ENCODE peak calls at places on chromosomes 3 and 15, in seven cellular contexts. One of them, this sample, is unnamed.

GRCh38 chr15:51837784-51838183 is 8.3 kb downstream of the TMOD3 start:
- DNase-seq in NCI-H524 treated with DMSO at 0.1 percent for 48 hours: no peak
- DNase-seq in caudate nucleus: no peak
- DNase-seq in left ventricle myocardium superior: no peak
- DNase-seq in lower lobe of right lung: no peak
- DNase-seq in effector memory CD8-positive, alpha-beta T cell: no peak
- DNase-seq in uterus: no peak
- DNase-seq in this sample: no peak

GRCh38 chr15:88257311-88257901 is 867 bp upstream of the NTRK3 start:
- DNase-seq in caudate nucleus: peak; percentile 48
- DNase-seq in effector memory CD8-positive, alpha-beta T cell: no peak
- DNase-seq in NCI-H524 treated with DMSO at 0.1 percent for 48 hours: no peak
- DNase-seq in lower lobe of right lung: no peak
- DNase-seq in left ventricle myocardium superior: no peak
- DNase-seq in uterus: no peak
- DNase-seq in this sample: no peak

GRCh38 chr3:117045143-117045542 is 335.6 kb downstream of the TUSC7 start:
- DNase-seq in lower lobe of right lung: no peak
- DNase-seq in left ventricle myocardium superior: peak; percentile 33
- DNase-seq in NCI-H524 treated with DMSO at 0.1 percent for 48 hours: no peak
- DNase-seq in effector memory CD8-positive, alpha-beta T cell: no peak
- DNase-seq in caudate nucleus: no peak
- DNase-seq in uterus: no peak
- DNase-seq in this sample: peak; percentile 19

GRCh38 chr15:68228143-68228970 is 1.2 kb downstream of the CLN6 start:
- DNase-seq in caudate nucleus: no peak
- DNase-seq in uterus: no peak
- DNase-seq in effector memory CD8-positive, alpha-beta T cell: no peak
- DNase-seq in NCI-H524 treated with DMSO at 0.1 percent for 48 hours: no peak
- DNase-seq in left ventricle myocardium superior: no peak
- DNase-seq in lower lobe of right lung: no peak
- DNase-seq in this sample: no peak

GRCh38 chr3:185688808-185689207 is 102.7 kb downstream of the SENP2 start:
- DNase-seq in effector memory CD8-positive, alpha-beta T cell: no peak
- DNase-seq in left ventricle myocardium superior: no peak
- DNase-seq in NCI-H524 treated with DMSO at 0.1 percent for 48 hours: no peak
- DNase-seq in lower lobe of right lung: no peak
- DNase-seq in caudate nucleus: no peak
- DNase-seq in uterus: no peak
- DNase-seq in this sample: no peak

GRCh38 chr3:41141431-41142164 is 57.7 kb upstream of the CTNNB1 start:
- DNase-seq in NCI-H524 treated with DMSO at 0.1 percent for 48 hours: no peak
- DNase-seq in uterus: no peak
- DNase-seq in left ventricle myocardium superior: no peak
- DNase-seq in caudate nucleus: no peak
- DNase-seq in effector memory CD8-positive, alpha-beta T cell: no peak
- DNase-seq in lower lobe of right lung: no peak
- DNase-seq in this sample: no peak

GRCh38 chr15:56906766-56907165 is 11.7 kb upstream of the TCF12 start:
- DNase-seq in effector memory CD8-positive, alpha-beta T cell: no peak
- DNase-seq in lower lobe of right lung: no peak
- DNase-seq in NCI-H524 treated with DMSO at 0.1 percent for 48 hours: no peak
- DNase-seq in left ventricle myocardium superior: no peak
- DNase-seq in uterus: no peak
- DNase-seq in caudate nucleus: no peak
- DNase-seq in this sample: no peak

GRCh38 chr3:167102071-167102470 is 278.0 kb downstream of the ZBBX start:
- DNase-seq in lower lobe of right lung: no peak
- DNase-seq in caudate nucleus: no peak
- DNase-seq in effector memory CD8-positive, alpha-beta T cell: no peak
- DNase-seq in uterus: no peak
- DNase-seq in NCI-H524 treated with DMSO at 0.1 percent for 48 hours: no peak
- DNase-seq in left ventricle myocardium superior: no peak
- DNase-seq in this sample: no peak

GRCh38 chr15:101039461-101039860 is 120.3 kb downstream of the LRRK1 start:
- DNase-seq in left ventricle myocardium superior: no peak
- DNase-seq in uterus: no peak
- DNase-seq in effector memory CD8-positive, alpha-beta T cell: no peak
- DNase-seq in lower lobe of right lung: no peak
- DNase-seq in caudate nucleus: no peak
- DNase-seq in NCI-H524 treated with DMSO at 0.1 percent for 48 hours: no peak
- DNase-seq in this sample: peak; percentile 2

GRCh38 chr15:62068787-62069170 is 2.0 kb downstream of the C2CD4A start:
- DNase-seq in effector memory CD8-positive, alpha-beta T cell: no peak
- DNase-seq in left ventricle myocardium superior: no peak
- DNase-seq in NCI-H524 treated with DMSO at 0.1 percent for 48 hours: no peak
- DNase-seq in caudate nucleus: no peak
- DNase-seq in lower lobe of right lung: no peak
- DNase-seq in uterus: no peak
- DNase-seq in this sample: no peak

GRCh38 chr3:157373783-157374182 is 62.9 kb upstream of the PTX3 start:
- DNase-seq in left ventricle myocardium superior: no peak
- DNase-seq in effector memory CD8-positive, alpha-beta T cell: no peak
- DNase-seq in uterus: no peak
- DNase-seq in NCI-H524 treated with DMSO at 0.1 percent for 48 hours: no peak
- DNase-seq in caudate nucleus: no peak
- DNase-seq in lower lobe of right lung: no peak
- DNase-seq in this sample: no peak

GRCh38 chr15:70505411-70505919 is 257.9 kb downstream of the UACA start:
- DNase-seq in uterus: no peak
- DNase-seq in effector memory CD8-positive, alpha-beta T cell: no peak
- DNase-seq in caudate nucleus: no peak
- DNase-seq in lower lobe of right lung: no peak
- DNase-seq in NCI-H524 treated with DMSO at 0.1 percent for 48 hours: no peak
- DNase-seq in left ventricle myocardium superior: no peak
- DNase-seq in this sample: no peak

GRCh38 chr15:38054488-38054887 is 120.0 kb downstream of the TMCO5A start:
- DNase-seq in NCI-H524 treated with DMSO at 0.1 percent for 48 hours: no peak
- DNase-seq in effector memory CD8-positive, alpha-beta T cell: no peak
- DNase-seq in caudate nucleus: no peak
- DNase-seq in uterus: no peak
- DNase-seq in lower lobe of right lung: no peak
- DNase-seq in left ventricle myocardium superior: no peak
- DNase-seq in this sample: no peak

GRCh38 chr15:32831458-32831857 is 113.7 kb downstream of the GREM1 start:
- DNase-seq in lower lobe of right lung: no peak
- DNase-seq in caudate nucleus: no peak
- DNase-seq in uterus: no peak
- DNase-seq in left ventricle myocardium superior: no peak
- DNase-seq in NCI-H524 treated with DMSO at 0.1 percent for 48 hours: no peak
- DNase-seq in effector memory CD8-positive, alpha-beta T cell: no peak
- DNase-seq in this sample: no peak